ENCODE peak calls at places on chromosomes 12 and 14, in ten cellular contexts. I is cardiac muscle cell, P is Peyer's patch, D is tibial nerve, O is H1, F is neural progenitor cell, L is AG04450, V is type B pancreatic cell, H is nephron progenitor cell, J is retinal pigment epithelial cell. B is an unnamed sample.

GRCh38 chr14:102580552-102581110 is 11.8 kb upstream of the RCOR1 start:
- DNase-seq in H (no peak), V (no peak), J (no peak), F (no peak), I (no peak), L (no peak), P (no peak), O (no peak), D (no peak), B (no peak)

GRCh38 chr14:68146812-68147211 is 327.2 kb downstream of the RAD51B start:
- DNase-seq in I (no peak), L (peak), F (no peak), D (no peak), O (no peak), V (no peak), H (no peak), P (no peak), J (peak), B (peak)

GRCh38 chr14:68307769-68308168 is 485.1 kb downstream of the ZFP36L1 start:
- DNase-seq in J (no peak), O (no peak), I (no peak), V (no peak), F (no peak), H (no peak), L (no peak), D (no peak), P (no peak), B (no peak)

GRCh38 chr12:28121899-28122655 is 68.2 kb upstream of the CCDC91 start:
- DNase-seq in J (no peak), V (no peak), H (no peak), D (no peak), F (no peak), O (no peak), L (no peak), I (no peak), P (no peak), B (no peak)

GRCh38 chr14:105487449-105487985 is 831 bp downstream of the CRIP1 start:
- DNase-seq in D (no peak), O (no peak), F (peak), I (no peak), P (peak), L (no peak), H (peak), V (no peak), J (no peak), B (no peak)

GRCh38 chr14:92106095-92106937 is at the start of gene ATXN3:
- DNase-seq in H (peak), L (peak), J (peak), I (peak), V (peak), O (peak), D (peak), F (peak), P (peak), B (peak)

GRCh38 chr12:111343181-111343580 is 25.7 kb downstream of the PHETA1 start:
- DNase-seq in F (no peak), O (no peak), I (no peak), J (no peak), P (no peak), V (no peak), D (no peak), L (no peak), H (no peak), B (no peak)

GRCh38 chr12:68530965-68531364 is 79.7 kb upstream of the RAP1B start:
- DNase-seq in L (peak), P (no peak), I (no peak), V (no peak), J (peak), F (no peak), H (no peak), O (no peak), D (no peak), B (peak)

GRCh38 chr14:91835920-91836843 is 31.2 kb downstream of the TC2N start:
- DNase-seq in F (peak), J (no peak), I (peak), V (peak), L (no peak), O (peak), D (peak), P (peak), H (peak), B (peak)

GRCh38 chr14:31613188-31613587 is 52.0 kb downstream of the NUBPL start:
- DNase-seq in I (no peak), P (no peak), J (no peak), L (no peak), D (no peak), V (no peak), O (no peak), H (no peak), F (no peak), B (no peak)

GRCh38 chr14:30521899-30522736 is 36.8 kb upstream of the G2E3 start:
- DNase-seq in O (no peak), H (no peak), L (no peak), I (peak), V (no peak), F (peak), J (no peak), P (no peak), D (no peak), B (peak)

GRCh38 chr12:124152733-124153132 is 142.2 kb upstream of the RFLNA start:
- DNase-seq in I (no peak), L (no peak), J (no peak), O (no peak), H (no peak), D (no peak), P (no peak), V (no peak), F (no peak), B (no peak)

GRCh38 chr12:115632323-115632722 is 645.2 kb downstream of the MED13L start:
- DNase-seq in P (no peak), H (no peak), I (no peak), V (no peak), O (no peak), F (no peak), L (no peak), J (no peak), D (no peak), B (peak)
- TF ChIP-seq CTCF in P (no peak), H (no peak), I (peak), V (peak), O (peak), F (peak), L (peak), J (no peak), D (no peak), B (peak)

GRCh38 chr14:99529899-99530298 is 48.7 kb downstream of the CCNK start:
- DNase-seq in D (no peak), V (no peak), F (no peak), O (no peak), L (no peak), J (no peak), P (no peak), H (no peak), I (no peak), B (no peak)
- TF ChIP-seq CTCF in D (no peak), V (no peak), F (no peak), O (no peak), L (no peak), J (peak), P (no peak), H (no peak), I (no peak), B (no peak)

DNA sequence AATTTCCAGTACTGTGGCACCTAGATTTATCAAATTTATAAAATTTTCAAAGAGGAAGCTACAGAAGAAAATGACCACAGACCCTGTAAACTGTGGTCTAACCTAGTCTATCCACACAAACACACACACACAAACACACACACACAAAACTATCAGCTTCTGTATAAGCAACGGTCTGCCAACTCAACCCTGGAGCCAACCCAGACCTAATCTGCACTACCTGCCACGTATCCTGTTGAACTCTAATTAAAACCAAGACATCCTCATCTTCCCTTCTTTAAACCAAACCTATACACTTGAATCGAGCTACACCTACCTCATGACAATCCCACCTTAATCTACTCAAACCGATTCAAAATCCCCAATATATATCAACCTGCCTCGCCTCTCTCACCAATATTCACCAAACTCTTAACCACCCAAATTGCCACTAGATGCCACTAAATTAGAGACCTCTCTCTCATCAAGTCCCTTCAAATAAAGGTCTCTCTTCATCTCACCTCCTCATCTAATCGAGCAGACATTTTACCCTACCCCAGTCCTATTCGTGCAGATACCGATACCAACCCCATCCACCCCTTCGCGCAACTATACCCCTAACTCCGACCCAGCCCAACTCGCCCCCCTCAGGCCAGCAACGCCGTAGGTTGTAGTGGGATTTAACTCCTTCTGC is 807 bp downstream of the ACIN1 start:
- DNase-seq in I (no peak), F (no peak), J (no peak), H (no peak), L (no peak), P (no peak), O (peak), D (no peak), V (peak), B (no peak)
- TF ChIP-seq CTCF in I (peak), F (peak), J (peak), H (no peak), L (peak), P (no peak), O (peak), D (no peak), V (peak), B (no peak)

GRCh38 chr12:132284071-132284492 is 45.3 kb downstream of the GALNT9 start:
- DNase-seq in V (no peak), I (no peak), O (no peak), D (no peak), P (no peak), F (no peak), L (no peak), J (no peak), H (no peak), B (peak)
- TF ChIP-seq CTCF in V (peak), I (peak), O (peak), D (no peak), P (no peak), F (peak), L (no peak), J (peak), H (peak), B (peak)

DNA sequence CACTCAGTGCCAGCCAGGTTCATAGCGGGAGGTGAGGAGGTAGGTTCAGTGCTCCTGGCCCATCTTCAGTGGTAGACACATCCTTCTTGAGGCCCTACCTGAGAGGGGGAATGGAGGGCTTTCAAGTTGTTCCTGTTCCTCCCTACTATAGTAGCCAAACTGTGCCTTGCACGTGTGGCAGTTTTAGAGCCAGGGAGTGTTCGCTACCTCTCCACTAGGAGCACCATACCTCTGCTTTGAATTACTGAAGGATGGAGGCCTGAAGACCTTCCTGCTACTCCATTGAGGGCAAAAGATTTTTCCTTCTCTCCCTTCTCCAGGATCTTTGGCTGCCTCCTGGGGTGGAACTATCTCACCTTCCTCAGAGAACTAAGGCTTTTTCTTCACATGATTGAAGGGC is 5.9 kb upstream of the ALG10 start:
- DNase-seq in D (no peak), J (no peak), F (no peak), I (no peak), L (no peak), V (no peak), H (no peak), P (no peak), O (no peak), B (no peak)
- TF ChIP-seq CTCF in D (no peak), J (no peak), F (no peak), I (no peak), L (no peak), V (no peak), H (no peak), P (no peak), O (peak), B (no peak)

GRCh38 chr14:96039633-96040311 is 610 bp downstream of the C14orf132 start:
- DNase-seq in I (peak), D (no peak), J (no peak), F (peak), P (no peak), O (no peak), H (peak), L (no peak), V (no peak), B (no peak)
- TF ChIP-seq CTCF in I (peak), D (no peak), J (peak), F (peak), P (no peak), O (peak), H (peak), L (peak), V (peak), B (no peak)

DNA sequence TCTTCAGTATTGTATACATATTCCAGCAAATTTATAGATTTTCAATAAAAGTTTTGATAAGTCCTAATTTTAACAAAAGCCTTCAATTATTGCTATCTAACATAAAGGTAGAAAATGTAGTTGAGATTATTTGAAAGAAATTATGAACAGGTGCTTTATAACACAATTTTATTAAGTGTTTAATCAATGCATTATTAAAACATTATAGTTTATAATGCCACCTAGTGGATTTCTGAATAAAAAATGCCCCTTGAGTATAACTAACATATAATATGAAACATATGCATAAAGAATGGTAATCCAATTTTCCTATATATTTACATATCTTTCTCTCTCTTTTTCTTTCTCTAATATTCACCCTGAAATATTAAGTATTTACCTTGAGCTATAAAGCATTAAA is 515.3 kb downstream of the SLC6A15 start:
- DNase-seq in V (no peak), I (no peak), H (no peak), L (no peak), P (no peak), F (no peak), D (no peak), O (no peak), J (no peak), B (peak)
- TF ChIP-seq CTCF in V (peak), I (peak), H (no peak), L (peak), P (no peak), F (peak), D (no peak), O (no peak), J (peak), B (peak)

DNA sequence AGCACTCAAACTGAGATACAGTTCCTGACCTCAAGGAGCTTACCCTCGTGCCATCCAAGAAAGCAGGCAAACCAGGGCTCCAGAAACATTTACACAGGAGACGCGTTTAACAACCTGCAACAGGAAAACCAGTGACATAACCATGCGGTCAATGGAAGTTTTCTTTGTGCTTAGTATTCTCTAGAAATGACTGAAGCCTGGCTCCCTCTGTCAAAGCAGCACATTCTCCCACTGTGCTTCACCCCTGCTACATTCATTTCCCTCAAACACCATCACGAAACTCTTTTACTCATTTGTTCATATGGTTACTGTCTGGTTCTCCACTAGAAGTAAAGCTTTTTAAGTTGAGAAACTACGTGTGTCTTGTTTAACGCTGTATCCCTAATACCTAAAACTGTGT is 161.3 kb upstream of the CCND2 start:
- DNase-seq in P (no peak), F (no peak), O (no peak), D (no peak), J (no peak), V (no peak), L (no peak), I (no peak), H (no peak), B (no peak)
- TF ChIP-seq CTCF in P (no peak), F (no peak), O (no peak), D (no peak), J (no peak), V (no peak), L (no peak), I (no peak), H (no peak), B (no peak)